ENCODE peak calls at places on chromosomes 7 and 10, in five cellular contexts. Y is esophagus squamous epithelium, P is Peyer's patch, F is body of pancreas, M is GM12865. R is an unnamed sample.

GRCh38 chr7:760006-760405 is 32.9 kb upstream of the PRKAR1B start:
- DNase-seq in P (no peak), M (no peak), F (no peak), Y (no peak), R (no peak)

GRCh38 chr7:91352091-91352490 is 87.9 kb downstream of the FZD1 start:
- DNase-seq in M (no peak), P (no peak), Y (no peak), F (no peak), R (no peak)

GRCh38 chr7:135558337-135558767 is 635 bp downstream of the NUP205 start:
- DNase-seq in M (peak), Y (no peak), F (peak), P (peak), R (peak)

GRCh38 chr10:80187465-80188409 is 17.6 kb downstream of the ANXA11 start:
- DNase-seq in P (peak), M (peak), F (no peak), Y (peak), R (no peak)

GRCh38 chr7:74344128-74344496 is 54.9 kb downstream of the CLIP2 start:
- DNase-seq in F (no peak), P (no peak), Y (no peak), M (no peak), R (no peak)

GRCh38 chr10:34528320-34528719 is 286.8 kb downstream of the PARD3 start:
- DNase-seq in F (no peak), P (no peak), Y (no peak), M (no peak), R (no peak)

GRCh38 chr10:130623680-130624271 is 487.6 kb downstream of the GLRX3 start:
- DNase-seq in M (no peak), P (no peak), Y (no peak), F (no peak), R (no peak)

GRCh38 chr10:112678987-112679386 is 232.0 kb downstream of the VTI1A start:
- DNase-seq in F (no peak), M (no peak), P (no peak), Y (no peak), R (no peak)

GRCh38 chr10:109861051-109861450 is 62.3 kb downstream of the XPNPEP1 start:
- DNase-seq in M (no peak), Y (no peak), F (no peak), P (no peak), R (no peak)

GRCh38 chr7:128115326-128115820 is 84.1 kb upstream of the LRRC4 start:
- DNase-seq in Y (no peak), M (no peak), P (peak), F (no peak), R (no peak)

GRCh38 chr10:32954080-32954479 is 4.0 kb downstream of the ITGB1 start:
- DNase-seq in M (peak), P (no peak), F (no peak), Y (no peak), R (no peak)

GRCh38 chr10:8628351-8628750 is 573.9 kb downstream of the GATA3 start:
- DNase-seq in P (no peak), F (no peak), M (no peak), Y (no peak), R (no peak)

GRCh38 chr10:1257226-1257625 is 201.0 kb downstream of the WDR37 start:
- DNase-seq in F (no peak), P (peak), Y (no peak), M (no peak), R (no peak)

GRCh38 chr10:127151541-127151940 is 44.9 kb downstream of the INSYN2A start:
- DNase-seq in Y (no peak), P (no peak), M (no peak), F (no peak), R (no peak)

GRCh38 chr7:101677421-101678137 is 48.5 kb upstream of the MYL10 start:
- DNase-seq in M (no peak), F (no peak), Y (no peak), P (no peak), R (no peak)

GRCh38 chr7:148286150-148286549 is 304.4 kb upstream of the C7orf33 start:
- DNase-seq in Y (no peak), M (no peak), P (no peak), F (no peak), R (no peak)

GRCh38 chr10:17206210-17206709 is 4.8 kb upstream of the TRDMT1 start:
- DNase-seq in M (peak), P (no peak), F (no peak), Y (no peak), R (no peak)

GRCh38 chr7:132307465-132307864 is 268.8 kb downstream of the PLXNA4 start:
- DNase-seq in M (peak), F (no peak), Y (no peak), P (no peak), R (no peak)

GRCh38 chr10:88952647-88953111 is at the start of gene ACTA2:
- DNase-seq in Y (no peak), F (no peak), M (no peak), P (no peak), R (no peak)

GRCh38 chr10:88880287-88881094 is 446 bp downstream of the STAMBPL1 start:
- DNase-seq in P (peak), M (peak), Y (peak), F (peak), R (peak)

GRCh38 chr7:139035588-139036353 is at the start of gene ZC3HAV1L:
- DNase-seq in P (peak), Y (no peak), F (peak), M (peak), R (peak)

GRCh38 chr10:12902135-12902572 is 99.4 kb downstream of the CCDC3 start:
- DNase-seq in M (peak), F (peak), P (no peak), Y (no peak), R (peak)

GRCh38 chr7:39507866-39508551 is 58.2 kb upstream of the YAE1 start:
- DNase-seq in Y (no peak), P (no peak), M (peak), F (no peak), R (no peak)

DNA sequence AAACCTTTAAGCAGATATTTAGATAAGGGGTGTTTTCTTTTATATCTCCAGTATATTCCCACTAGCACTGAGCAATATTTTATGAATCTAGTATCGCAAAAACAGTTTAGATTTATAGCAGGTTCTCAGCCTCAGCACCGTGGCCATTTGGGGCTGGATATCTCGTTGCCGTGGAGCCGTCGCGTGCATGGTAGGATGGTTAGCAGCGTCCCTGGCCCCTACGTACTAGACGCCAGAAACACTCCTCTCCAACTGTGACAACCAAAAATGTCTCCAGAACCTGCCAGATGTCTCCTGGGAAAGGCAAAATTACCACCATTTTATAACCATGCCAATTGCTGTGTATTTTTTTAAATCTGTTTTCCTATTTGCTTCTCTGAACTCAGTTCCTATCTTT is 172.9 kb downstream of the CACNB2 start:
- DNase-seq in P (no peak), M (no peak), F (peak), Y (no peak), R (no peak)
- TF ChIP-seq CTCF in P (no peak), M (no peak), F (no peak), Y (no peak), R (no peak)

DNA sequence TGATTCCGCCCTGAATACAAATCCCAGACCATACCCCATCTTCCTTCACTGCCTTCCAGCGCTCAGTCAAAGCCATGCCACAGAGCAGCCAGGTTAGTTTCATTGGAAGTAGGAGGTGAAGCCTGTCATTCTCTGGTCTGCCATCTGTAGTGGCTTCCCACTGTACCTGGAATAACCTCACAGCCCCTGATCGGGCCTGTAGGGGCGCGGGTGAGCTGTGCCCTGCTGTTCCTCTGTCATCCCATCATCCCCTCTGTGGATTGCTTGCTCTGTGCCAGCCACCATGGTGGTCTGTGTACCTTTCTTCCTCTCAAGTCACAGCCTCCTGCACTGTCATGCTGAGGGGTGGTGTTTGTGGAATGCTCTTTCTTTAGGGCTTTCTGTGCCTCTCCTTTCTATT is 155.1 kb downstream of the ZNF22 start:
- DNase-seq in M (no peak), P (no peak), Y (no peak), F (no peak), R (no peak)
- TF ChIP-seq CTCF in M (no peak), P (no peak), Y (no peak), F (no peak), R (no peak)

DNA sequence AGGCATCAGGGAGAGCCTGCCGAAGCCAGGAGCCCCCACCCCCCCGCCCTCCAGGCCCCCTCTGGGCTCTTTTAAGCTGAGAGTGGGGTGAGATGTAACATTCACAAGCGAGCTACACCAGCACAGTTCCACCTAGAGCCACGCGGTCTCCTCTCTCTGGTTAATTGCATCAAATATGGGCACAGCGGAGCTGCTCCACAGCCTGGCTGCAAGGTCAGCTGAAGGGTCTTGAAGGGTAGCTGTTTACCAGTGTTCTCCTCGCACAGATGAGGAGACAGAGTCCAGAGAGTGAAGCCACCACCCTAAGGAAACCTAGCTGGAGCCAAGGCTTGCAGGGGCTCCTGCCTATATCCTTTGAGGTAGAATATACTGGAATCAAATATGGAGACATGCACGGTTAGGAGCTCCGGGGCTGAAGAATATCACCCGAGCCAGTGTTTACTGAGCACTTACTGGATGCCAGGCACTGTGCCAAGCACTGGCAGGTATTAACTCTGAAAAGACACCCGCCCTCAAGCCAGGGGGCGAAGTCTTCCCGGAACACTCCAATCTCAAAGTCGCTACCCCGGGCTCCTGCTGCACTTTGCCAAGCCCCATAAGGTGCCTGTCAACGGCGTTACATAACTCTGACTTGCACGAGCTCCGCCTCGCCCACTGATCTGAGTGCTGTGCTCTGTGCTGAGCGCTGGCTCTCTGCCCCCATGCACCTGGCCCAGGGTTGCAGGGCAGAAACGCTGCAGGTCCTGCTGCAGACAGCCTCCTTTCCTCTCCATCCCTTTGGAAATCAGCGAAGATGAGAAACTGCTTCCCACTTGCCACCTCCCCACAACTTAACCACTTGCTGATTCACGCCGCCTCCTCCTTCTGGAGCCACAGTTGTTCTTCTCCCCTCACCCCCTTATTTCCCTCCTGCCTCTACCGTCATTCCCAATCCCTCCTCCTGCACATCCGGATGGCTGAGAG is 5.4 kb downstream of the CHST15 start:
- DNase-seq in P (peak), Y (no peak), M (no peak), F (peak), R (no peak)
- TF ChIP-seq CTCF in P (no peak), Y (peak), M (no peak), F (no peak), R (no peak)

DNA sequence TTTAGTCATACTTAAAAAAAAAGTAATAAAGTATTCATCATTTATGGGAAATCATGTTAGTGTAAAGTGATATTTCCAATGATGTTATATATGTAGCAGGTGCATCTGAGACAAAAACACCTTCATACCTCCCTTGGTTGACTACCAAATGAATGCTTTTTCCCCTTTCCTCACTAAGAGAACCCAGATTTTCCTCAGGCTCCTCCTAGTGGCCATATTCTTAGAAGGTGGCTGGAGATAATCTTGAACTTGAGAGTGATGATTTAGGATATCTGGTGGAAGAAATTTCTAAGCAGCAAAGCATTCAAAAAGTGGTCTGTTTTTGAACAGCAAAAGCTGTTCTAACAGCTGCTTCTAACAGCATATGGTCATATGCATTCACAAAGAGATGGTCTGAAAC is 16.8 kb upstream of the DNAH11 start:
- DNase-seq in P (no peak), M (peak), Y (no peak), F (no peak), R (no peak)
- TF ChIP-seq CTCF in P (peak), M (peak), Y (no peak), F (peak), R (peak)

GRCh38 chr7:103856929-103857328 is 132.5 kb downstream of the RELN start:
- DNase-seq in F (no peak), P (no peak), Y (no peak), M (no peak), R (no peak)

GRCh38 chr7:103855671-103856070 is 133.8 kb downstream of the RELN start:
- DNase-seq in Y (no peak), F (no peak), M (no peak), P (no peak), R (no peak)

GRCh38 chr7:103859699-103860098 is 129.8 kb downstream of the RELN start:
- DNase-seq in Y (no peak), M (no peak), P (no peak), F (no peak), R (no peak)

GRCh38 chr7:103854611-103855010 is 134.8 kb downstream of the RELN start:
- DNase-seq in P (no peak), F (no peak), M (no peak), Y (no peak), R (no peak)

GRCh38 chr7:103857435-103857834 is 132.0 kb downstream of the RELN start:
- DNase-seq in P (no peak), F (no peak), Y (no peak), M (no peak), R (no peak)
- TF ChIP-seq CTCF in P (no peak), F (no peak), Y (no peak), M (no peak), R (no peak)

GRCh38 chr10:132793871-132794849 is 8.2 kb upstream of the NKX6-2 start:
- DNase-seq in F (no peak), M (no peak), P (no peak), Y (no peak), R (no peak)
- TF ChIP-seq CTCF in F (no peak), M (no peak), P (no peak), Y (no peak), R (peak)

DNA sequence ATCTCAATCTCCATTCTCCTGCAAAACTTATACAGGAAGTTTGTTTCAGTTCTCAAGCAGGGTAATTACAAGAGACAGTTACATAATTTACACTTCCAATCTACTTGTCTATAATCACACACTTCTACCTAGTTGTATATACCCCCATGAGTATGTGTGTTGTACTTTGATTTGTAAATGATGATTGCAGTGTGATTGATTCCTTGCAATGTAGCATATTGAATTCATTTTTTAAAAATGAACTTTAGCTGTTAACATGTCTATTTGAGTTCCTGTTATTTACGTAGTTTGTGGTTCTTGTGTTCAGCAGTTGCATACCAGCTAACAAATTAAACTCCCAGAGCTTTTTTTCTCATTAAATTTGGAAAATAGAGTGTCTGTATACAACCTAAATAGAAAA is 102.5 kb upstream of the SAMD8 start:
- DNase-seq in Y (no peak), F (no peak), M (no peak), P (no peak), R (no peak)
- TF ChIP-seq CTCF in Y (no peak), F (no peak), M (no peak), P (no peak), R (no peak)

GRCh38 chr10:4509405-4509804 is 316.6 kb upstream of the AKR1E2 start:
- DNase-seq in P (no peak), F (no peak), Y (no peak), M (no peak), R (no peak)

GRCh38 chr10:4515711-4516110 is 310.3 kb upstream of the AKR1E2 start:
- DNase-seq in P (no peak), M (no peak), F (no peak), Y (no peak), R (no peak)

GRCh38 chr10:4511559-4511958 is 314.4 kb upstream of the AKR1E2 start:
- DNase-seq in P (no peak), M (no peak), F (no peak), Y (no peak), R (no peak)

GRCh38 chr10:4514445-4515108 is 311.4 kb upstream of the AKR1E2 start:
- DNase-seq in F (peak), Y (no peak), P (no peak), M (peak), R (peak)

GRCh38 chr10:4512557-4513286 is 313.3 kb upstream of the AKR1E2 start:
- DNase-seq in M (peak), F (peak), Y (no peak), P (no peak), R (no peak)
- TF ChIP-seq CTCF in M (no peak), F (peak), Y (peak), P (peak), R (no peak)

GRCh38 chr7:115352375-115352774 is 430.5 kb downstream of the MDFIC start:
- DNase-seq in P (no peak), F (no peak), Y (no peak), M (no peak), R (no peak)
- TF ChIP-seq CTCF in P (no peak), F (no peak), Y (no peak), M (no peak), R (no peak)

GRCh38 chr10:93584445-93584844 is 16.6 kb downstream of the RBP4 start:
- DNase-seq in F (no peak), P (no peak), Y (no peak), M (no peak), R (no peak)
- TF ChIP-seq CTCF in F (no peak), P (no peak), Y (no peak), M (no peak), R (no peak)